ENCODE peak calls at places on chromosomes 12 and 14, in eight cellular contexts. R is right lobe of liver, A is tibial artery, H is Peyer's patch, X is mammary epithelial cell, J is ascending aorta, V is left ventricle myocardium inferior, W is heart right ventricle. K is an unnamed sample.

GRCh38 chr12:95963104-95963503 is 20.0 kb downstream of the AMDHD1 start:
- DNase-seq in X (no peak), H (no peak), W (no peak), R (no peak), V (no peak), J (no peak), A (no peak), K (no peak)

GRCh38 chr14:97120204-97121120 is 323.3 kb downstream of the VRK1 start:
- DNase-seq in R (no peak), J (no peak), X (no peak), W (no peak), A (no peak), V (no peak), H (peak), K (no peak)

GRCh38 chr12:125198647-125199046 is 133.4 kb downstream of the AACS start:
- DNase-seq in J (no peak), V (no peak), X (no peak), H (no peak), R (no peak), A (no peak), W (no peak), K (no peak)

GRCh38 chr12:27554421-27555186 is 30.6 kb downstream of the PPFIBP1 start:
- DNase-seq in H (no peak), J (peak), W (peak), R (no peak), X (no peak), A (peak), V (peak), K (no peak)

GRCh38 chr14:83559721-83560120 is 1970.2 kb upstream of the FLRT2 start:
- DNase-seq in V (no peak), H (no peak), A (no peak), W (no peak), R (no peak), J (no peak), X (no peak), K (no peak)

GRCh38 chr12:89208661-89209096 is 143.6 kb downstream of the DUSP6 start:
- DNase-seq in V (no peak), H (no peak), W (no peak), J (no peak), X (no peak), R (no peak), A (no peak), K (no peak)

GRCh38 chr12:11026118-11026517 is 3.7 kb upstream of the TAS2R19 start:
- DNase-seq in W (no peak), A (no peak), H (no peak), X (no peak), R (no peak), V (no peak), J (no peak), K (no peak)

GRCh38 chr14:50233335-50234250 is 2.2 kb upstream of the SOS2 start:
- DNase-seq in R (no peak), A (no peak), J (no peak), X (no peak), H (no peak), V (no peak), W (peak), K (peak)

GRCh38 chr12:2749580-2749979 is 45.2 kb upstream of the FKBP4 start:
- DNase-seq in A (no peak), V (no peak), X (no peak), R (no peak), H (no peak), J (no peak), W (no peak), K (no peak)

GRCh38 chr12:111748867-111749266 is 17.9 kb upstream of the ALDH2 start:
- DNase-seq in R (no peak), A (no peak), H (no peak), J (no peak), X (no peak), W (no peak), V (no peak), K (no peak)

GRCh38 chr14:30193791-30194407 is 266.3 kb upstream of the PRKD1 start:
- DNase-seq in R (no peak), X (peak), J (no peak), A (no peak), H (no peak), W (no peak), V (no peak), K (no peak)

GRCh38 chr12:78712834-78713455 is 151.6 kb upstream of the SYT1 start:
- DNase-seq in X (no peak), W (no peak), R (no peak), A (no peak), V (no peak), H (no peak), J (no peak), K (no peak)

GRCh38 chr14:72476657-72477499 is 417.0 kb downstream of the DPF3 start:
- DNase-seq in H (peak), X (peak), W (peak), R (no peak), A (no peak), V (peak), J (no peak), K (peak)

GRCh38 chr14:68395585-68395984 is 397.3 kb downstream of the ZFP36L1 start:
- DNase-seq in W (no peak), A (peak), V (no peak), X (no peak), R (no peak), H (no peak), J (peak), K (no peak)

GRCh38 chr12:124379938-124380754 is 85.3 kb downstream of the RFLNA start:
- DNase-seq in V (peak), A (peak), H (peak), J (peak), W (peak), R (peak), X (peak), K (no peak)

GRCh38 chr12:100404769-100405407 is 48.0 kb downstream of the SLC17A8 start:
- DNase-seq in R (no peak), A (no peak), V (no peak), X (peak), J (no peak), H (no peak), W (no peak), K (no peak)

DNA sequence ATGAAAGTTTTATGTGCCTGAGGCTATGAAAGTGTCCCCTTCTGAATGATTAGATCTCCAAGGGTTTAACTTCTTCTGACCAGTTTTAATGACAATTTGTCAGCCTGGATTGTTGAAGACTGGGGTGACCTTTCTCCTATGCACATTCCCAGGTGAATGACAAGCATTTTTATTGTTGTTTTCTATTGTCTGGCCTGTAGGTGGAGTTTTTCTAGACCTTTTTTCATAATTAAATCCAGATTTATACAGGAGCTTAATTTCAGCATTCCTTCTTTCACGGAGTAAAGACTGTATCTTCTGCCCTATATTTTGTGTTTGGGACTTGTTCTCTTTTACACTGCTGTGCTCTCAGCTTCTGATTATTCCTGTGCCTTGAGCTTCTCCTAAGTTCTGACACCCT is 125.0 kb upstream of the FAR2 start:
- DNase-seq in V (no peak), H (no peak), A (no peak), R (no peak), J (no peak), X (no peak), W (no peak), K (no peak)
- TF ChIP-seq CTCF in V (no peak), H (no peak), A (no peak), R (no peak), J (no peak), X (peak), W (no peak), K (peak)

GRCh38 chr12:43015090-43015737 is 425.7 kb upstream of the PRICKLE1 start:
- DNase-seq in V (no peak), R (no peak), X (no peak), H (no peak), J (no peak), W (no peak), A (no peak), K (no peak)

GRCh38 chr12:43004908-43005307 is 415.4 kb upstream of the PRICKLE1 start:
- DNase-seq in J (no peak), X (no peak), H (no peak), A (no peak), V (no peak), R (no peak), W (no peak), K (no peak)

GRCh38 chr12:43011383-43011926 is 421.9 kb upstream of the PRICKLE1 start:
- DNase-seq in J (no peak), H (no peak), V (no peak), X (no peak), R (no peak), A (no peak), W (no peak), K (no peak)

GRCh38 chr12:43009307-43009706 is 419.8 kb upstream of the PRICKLE1 start:
- DNase-seq in H (no peak), J (no peak), R (no peak), V (no peak), A (no peak), W (peak), X (no peak), K (no peak)

DNA sequence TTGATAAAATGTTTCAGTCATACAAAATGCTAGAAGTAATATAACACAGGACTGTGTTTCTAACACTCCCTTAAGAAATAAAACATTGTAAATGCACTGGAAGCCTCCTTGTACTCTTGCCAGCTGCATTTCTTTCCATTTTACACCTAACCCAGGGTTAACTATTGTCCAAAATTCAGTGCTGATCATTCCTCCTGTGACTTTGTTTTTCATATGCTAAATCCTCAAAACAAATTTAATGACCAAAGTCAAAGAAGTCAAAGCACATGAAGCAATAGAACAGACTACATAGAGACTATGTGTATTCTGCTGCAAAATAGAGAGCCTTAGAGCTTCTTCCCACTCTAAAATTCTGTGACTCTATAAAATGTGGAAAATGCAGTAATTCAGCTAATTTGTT is 420.3 kb upstream of the PRICKLE1 start:
- DNase-seq in J (no peak), H (no peak), A (no peak), W (no peak), V (no peak), R (no peak), X (no peak), K (no peak)
- H3K4me3 ChIP-seq in J (no peak), H (no peak), A (no peak), W (no peak), V (no peak), R (no peak), X (no peak), K (no peak)

DNA sequence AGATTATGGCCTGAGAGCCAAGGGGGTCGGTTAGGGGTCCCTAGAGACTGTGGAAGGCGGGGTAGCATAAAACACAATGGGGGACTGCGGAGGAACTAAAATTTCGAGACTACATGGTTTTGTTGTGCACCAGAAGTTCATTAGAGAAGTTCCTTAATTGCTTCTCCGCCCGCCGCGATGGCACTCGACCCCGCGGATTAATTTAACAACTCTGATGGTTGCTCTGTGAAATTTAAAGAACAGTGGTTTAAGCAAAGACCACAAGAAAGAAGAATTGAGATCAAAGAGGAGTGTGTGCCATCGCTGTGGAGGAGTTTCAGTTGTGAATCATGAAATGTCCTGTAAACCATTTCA is 1.4 kb upstream of the CCDC88C start:
- DNase-seq in R (no peak), V (no peak), H (no peak), X (no peak), W (no peak), J (no peak), A (no peak), K (no peak)
- TF ChIP-seq CTCF in R (no peak), V (no peak), H (no peak), X (no peak), W (no peak), J (no peak), A (no peak), K (no peak)

DNA sequence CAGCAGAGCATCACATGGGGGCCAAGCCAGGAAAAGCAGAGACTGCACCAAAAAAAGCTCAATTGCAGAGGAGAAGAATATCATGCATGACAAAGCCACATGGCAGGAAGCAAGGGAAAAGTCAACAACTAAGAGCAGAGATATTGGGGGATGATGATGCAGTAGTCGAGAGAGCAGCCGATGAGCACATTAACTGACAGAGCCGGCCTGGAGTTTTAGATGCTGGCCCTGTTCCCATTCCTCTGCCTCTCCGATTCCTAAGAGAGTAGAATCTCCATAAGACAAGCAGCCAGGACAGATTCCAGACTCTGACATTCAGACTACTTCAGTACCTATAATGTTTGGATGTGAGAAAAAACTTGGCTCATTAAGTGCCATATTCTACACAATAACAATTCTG is 155.9 kb downstream of the KCNH5 start:
- DNase-seq in A (no peak), J (no peak), H (no peak), V (no peak), W (no peak), R (no peak), X (no peak), K (no peak)
- H3K4me3 ChIP-seq in A (no peak), J (no peak), H (no peak), V (no peak), W (no peak), R (no peak), X (no peak), K (no peak)

GRCh38 chr14:79274641-79275366 is 936.5 kb downstream of the DIO2 start:
- DNase-seq in A (no peak), V (no peak), R (no peak), J (no peak), W (no peak), X (no peak), H (no peak), K (no peak)
- TF ChIP-seq CTCF in A (no peak), V (no peak), R (no peak), J (no peak), W (no peak), X (no peak), H (no peak), K (peak)

GRCh38 chr12:116373610-116374606 is 96.4 kb upstream of the MED13L start:
- DNase-seq in X (no peak), H (no peak), R (no peak), V (no peak), J (no peak), W (no peak), A (no peak), K (no peak)

GRCh38 chr12:116377194-116377735 is 99.8 kb upstream of the MED13L start:
- DNase-seq in W (no peak), H (no peak), R (no peak), A (no peak), J (no peak), X (no peak), V (no peak), K (no peak)

GRCh38 chr12:116376354-116377193 is 99.1 kb upstream of the MED13L start:
- DNase-seq in J (peak), V (no peak), X (no peak), A (no peak), W (no peak), R (peak), H (no peak), K (no peak)

GRCh38 chr12:116372815-116373214 is 95.3 kb upstream of the MED13L start:
- DNase-seq in A (no peak), J (peak), R (no peak), W (no peak), V (no peak), H (no peak), X (no peak), K (no peak)

GRCh38 chr12:116375278-116375842 is 97.9 kb upstream of the MED13L start:
- DNase-seq in H (no peak), V (no peak), J (no peak), X (no peak), W (no peak), R (no peak), A (no peak), K (no peak)
- H3K4me3 ChIP-seq in H (no peak), V (no peak), J (no peak), X (no peak), W (no peak), R (no peak), A (no peak), K (no peak)

GRCh38 chr14:26004342-26004741 is 593.5 kb downstream of the NOVA1 start:
- DNase-seq in W (no peak), A (no peak), J (no peak), X (no peak), R (no peak), V (no peak), H (no peak), K (no peak)

DNA sequence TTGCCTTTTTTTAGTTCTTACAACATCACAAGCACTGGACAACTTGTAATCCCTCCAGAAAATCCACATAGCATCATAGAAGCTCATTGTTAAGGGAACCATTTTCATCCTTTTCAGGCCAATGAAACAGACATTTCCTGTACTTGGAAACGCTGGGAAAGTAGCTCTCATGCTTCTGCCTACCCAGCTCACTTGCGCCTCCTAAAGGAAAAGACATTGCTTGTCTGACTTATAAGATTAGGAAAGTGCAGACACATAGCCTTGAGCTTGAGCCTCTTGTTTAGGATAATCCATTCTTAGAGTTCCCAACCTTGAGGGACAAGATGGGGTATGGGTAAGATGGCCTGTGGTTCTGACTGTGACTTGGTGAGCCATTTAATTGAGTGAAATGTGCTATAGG is 589.5 kb downstream of the NOVA1 start:
- DNase-seq in R (no peak), J (no peak), V (no peak), X (no peak), W (no peak), A (no peak), H (no peak), K (no peak)
- TF ChIP-seq CTCF in R (no peak), J (no peak), V (no peak), X (no peak), W (no peak), A (no peak), H (no peak), K (no peak)

GRCh38 chr14:24102357-24103048 is 8.4 kb downstream of the PCK2 start:
- DNase-seq in X (no peak), V (no peak), A (no peak), R (no peak), J (no peak), H (no peak), W (no peak), K (no peak)
- H3K4me3 ChIP-seq in X (no peak), V (no peak), A (no peak), R (no peak), J (no peak), H (no peak), W (no peak), K (no peak)

DNA sequence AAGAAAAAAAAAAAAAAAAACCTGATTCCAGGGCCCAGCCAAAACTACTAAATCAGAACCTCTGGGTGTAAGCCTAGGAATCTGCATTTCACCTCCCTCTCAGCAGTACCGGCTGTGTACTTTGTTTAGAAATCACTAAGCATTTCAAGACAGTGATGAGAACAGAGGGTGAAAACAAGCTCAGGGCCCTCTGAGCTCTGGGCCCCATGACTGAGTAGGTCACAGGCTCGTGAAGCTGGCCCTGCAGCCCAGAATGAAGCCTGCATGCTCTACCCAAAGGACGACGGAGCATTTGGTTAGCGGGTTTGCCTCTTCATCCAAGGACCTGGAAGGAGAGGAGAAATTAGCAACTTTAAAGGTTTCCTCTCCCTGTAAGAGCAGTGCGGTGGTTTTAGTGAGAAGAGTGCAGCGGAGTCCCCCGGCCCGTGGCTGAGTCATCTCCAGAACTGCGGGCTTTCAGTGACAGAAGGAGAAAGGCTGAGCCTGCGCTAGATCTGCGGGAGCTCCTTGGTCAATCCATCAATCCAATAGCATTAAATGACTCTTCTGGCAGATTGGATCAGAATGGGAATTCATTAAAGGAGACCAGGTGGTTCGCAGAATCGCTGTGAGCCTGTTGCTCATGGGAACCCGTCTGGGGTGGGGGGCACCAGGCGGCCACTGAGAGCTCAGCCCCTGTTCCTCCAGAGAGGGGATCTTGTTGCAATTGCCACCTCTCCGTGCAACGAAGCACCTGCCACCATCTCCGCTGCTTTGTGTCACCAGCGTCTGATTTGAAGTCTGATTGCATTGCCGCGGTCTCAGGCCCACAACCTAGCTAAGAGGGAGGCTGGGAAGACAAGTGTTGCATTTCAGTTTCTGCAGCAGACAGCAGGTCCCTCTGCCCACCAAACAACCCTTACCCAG is 7.3 kb downstream of the IL31 start:
- DNase-seq in W (no peak), V (no peak), A (no peak), X (no peak), H (no peak), J (no peak), R (no peak), K (no peak)
- TF ChIP-seq CTCF in W (no peak), V (no peak), A (no peak), X (no peak), H (no peak), J (no peak), R (no peak), K (no peak)

DNA sequence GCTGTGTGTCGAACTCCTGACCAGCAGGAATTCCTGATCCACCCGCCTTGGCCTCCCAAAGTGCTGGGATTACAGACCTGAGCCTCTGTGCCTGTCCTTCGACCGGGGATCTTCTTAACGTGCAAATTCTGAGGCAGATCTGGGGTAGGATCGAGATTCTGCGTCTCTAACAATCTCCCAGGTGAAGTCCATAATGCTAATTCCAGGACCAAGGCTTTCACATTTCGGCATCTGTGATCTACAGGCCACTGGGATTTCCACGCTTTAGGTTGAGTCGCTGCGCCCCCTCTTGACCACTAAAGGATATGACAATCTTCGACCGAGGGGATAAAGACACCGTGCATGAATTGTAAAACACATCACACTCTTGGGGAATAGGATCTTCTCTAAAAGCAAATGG is 24.8 kb downstream of the FOS start:
- DNase-seq in W (no peak), R (peak), A (peak), J (peak), X (peak), H (peak), V (peak), K (no peak)
- H3K4me3 ChIP-seq in W (no peak), R (no peak), A (no peak), J (no peak), X (no peak), H (no peak), V (no peak), K (no peak)

K was measured in LNCaP clone FGC.